ENCODE peak calls at places on chromosomes 2 and 18, in seven cellular contexts. E, F, V, R, O, B and D are unnamed samples.

GRCh38 chr2:71526975-71527374 is 73.6 kb downstream of the DYSF start:
- DNase-seq in E (no peak), F (no peak), V (no peak), R (no peak), O (no peak), B (no peak), D (no peak)

GRCh38 chr2:239827511-239827865 is 197.7 kb downstream of the NDUFA10 start:
- DNase-seq in E (no peak), F (no peak), V (peak), R (no peak), O (peak), B (no peak), D (no peak)

GRCh38 chr2:212538156-212539144 is at the start of gene ERBB4:
- DNase-seq in E (no peak), F (peak), V (peak), R (no peak), O (no peak), B (no peak), D (peak)

GRCh38 chr2:68465081-68465916 is 1.8 kb downstream of the FBXO48 start:
- DNase-seq in E (no peak), F (no peak), V (no peak), R (no peak), O (no peak), B (no peak), D (peak)

GRCh38 chr2:203878060-203878459 is 10.5 kb downstream of the CTLA4 start:
- DNase-seq in E (no peak), F (no peak), V (no peak), R (no peak), O (no peak), B (no peak), D (no peak)

GRCh38 chr2:228131833-228132232 is 49.7 kb downstream of the SPHKAP start:
- DNase-seq in E (no peak), F (no peak), V (no peak), R (no peak), O (no peak), B (no peak), D (no peak)

GRCh38 chr18:7789853-7790552 is 222.9 kb downstream of the PTPRM start:
- DNase-seq in E (no peak), F (peak), V (no peak), R (peak), O (no peak), B (no peak), D (peak)

GRCh38 chr18:21904856-21905255 is 164.3 kb downstream of the MIB1 start:
- DNase-seq in E (no peak), F (no peak), V (no peak), R (no peak), O (peak), B (peak), D (no peak)

GRCh38 chr2:220077488-220077887 is 450.1 kb downstream of the SLC4A3 start:
- DNase-seq in E (no peak), F (no peak), V (no peak), R (peak), O (no peak), B (peak), D (peak)

GRCh38 chr2:28096421-28096820 is 205.9 kb downstream of the BABAM2 start:
- DNase-seq in E (no peak), F (no peak), V (no peak), R (no peak), O (no peak), B (no peak), D (no peak)

GRCh38 chr18:55236150-55236931 is 277.1 kb upstream of the CCDC68 start:
- DNase-seq in E (no peak), F (no peak), V (peak), R (no peak), O (no peak), B (peak), D (no peak)

GRCh38 chr2:226742346-226742745 is 57.3 kb downstream of the IRS1 start:
- DNase-seq in E (no peak), F (no peak), V (peak), R (no peak), O (peak), B (peak), D (no peak)

GRCh38 chr2:53247986-53248735 is 519.4 kb upstream of the CHAC2 start:
- DNase-seq in E (no peak), F (no peak), V (no peak), R (no peak), O (no peak), B (no peak), D (no peak)

GRCh38 chr2:42510930-42511271 is 17.1 kb upstream of the KCNG3 start:
- DNase-seq in E (no peak), F (no peak), V (no peak), R (no peak), O (no peak), B (no peak), D (no peak)

GRCh38 chr2:175039031-175039430 is 33.9 kb upstream of the CHN1 start:
- DNase-seq in E (no peak), F (no peak), V (no peak), R (no peak), O (no peak), B (no peak), D (no peak)

GRCh38 chr2:9590635-9591034 is 35.0 kb upstream of the ADAM17 start:
- DNase-seq in E (no peak), F (no peak), V (no peak), R (no peak), O (no peak), B (no peak), D (peak)

GRCh38 chr2:64406407-64406774 is 47.6 kb upstream of the LGALSL start:
- DNase-seq in E (no peak), F (no peak), V (peak), R (no peak), O (no peak), B (no peak), D (no peak)

GRCh38 chr2:35297403-35297802 is 1058.2 kb upstream of the CRIM1 start:
- DNase-seq in E (no peak), F (no peak), V (no peak), R (no peak), O (no peak), B (no peak), D (no peak)

GRCh38 chr18:21672868-21673267 is 31.7 kb downstream of the ABHD3 start:
- DNase-seq in E (peak), F (peak), V (peak), R (no peak), O (no peak), B (no peak), D (peak)

GRCh38 chr2:54899576-54900200 is 150.6 kb downstream of the RTN4 start:
- DNase-seq in E (no peak), F (no peak), V (no peak), R (peak), O (peak), B (no peak), D (peak)

GRCh38 chr2:199581935-199582336 is 124.2 kb upstream of the SATB2 start:
- DNase-seq in E (no peak), F (no peak), V (no peak), R (no peak), O (no peak), B (no peak), D (no peak)

GRCh38 chr2:96819101-96819875 is 3.2 kb downstream of the CNNM3 start:
- DNase-seq in E (no peak), F (no peak), V (peak), R (no peak), O (no peak), B (no peak), D (no peak)

GRCh38 chr2:113677327-113677726 is 50.3 kb downstream of the RABL2A start:
- DNase-seq in E (no peak), F (no peak), V (no peak), R (no peak), O (no peak), B (no peak), D (no peak)

GRCh38 chr18:44579028-44579692 is 101.5 kb upstream of the SETBP1 start:
- DNase-seq in E (no peak), F (peak), V (no peak), R (no peak), O (no peak), B (no peak), D (peak)

GRCh38 chr2:8004250-8004681 is 677.6 kb upstream of the ID2 start:
- DNase-seq in E (no peak), F (no peak), V (no peak), R (peak), O (peak), B (peak), D (peak)

GRCh38 chr2:136134126-136134525 is 16.2 kb upstream of the CXCR4 start:
- DNase-seq in E (no peak), F (no peak), V (no peak), R (no peak), O (no peak), B (no peak), D (no peak)

GRCh38 chr2:73243884-73244570 is 9.9 kb downstream of the CCT7 start:
- DNase-seq in E (peak), F (peak), V (no peak), R (peak), O (no peak), B (no peak), D (peak)

GRCh38 chr2:196239622-196240587 is 68.5 kb upstream of the STK17B start:
- DNase-seq in E (no peak), F (no peak), V (peak), R (no peak), O (peak), B (peak), D (peak)

GRCh38 chr18:69655816-69656215 is 255.1 kb downstream of the DOK6 start:
- DNase-seq in E (no peak), F (no peak), V (no peak), R (no peak), O (no peak), B (no peak), D (no peak)

GRCh38 chr18:59549797-59550516 is 147.3 kb downstream of the CCBE1 start:
- DNase-seq in E (no peak), F (no peak), V (peak), R (no peak), O (no peak), B (no peak), D (no peak)

GRCh38 chr2:12074884-12075217 is 328.4 kb downstream of the LPIN1 start:
- DNase-seq in E (no peak), F (no peak), V (no peak), R (no peak), O (no peak), B (no peak), D (no peak)
- TF ChIP-seq CTCF in E (no peak), F (no peak), V (no peak), R (no peak), O (no peak), B (no peak), D (no peak)

GRCh38 chr18:3499498-3499897 is 49.5 kb downstream of the TGIF1 start:
- DNase-seq in E (no peak), F (no peak), V (no peak), R (no peak), O (no peak), B (no peak), D (no peak)
- H3K4me3 ChIP-seq in E (peak), F (peak), V (peak), R (peak), O (no peak), B (peak), D (peak)

GRCh38 chr2:60534034-60534393 is 19.4 kb downstream of the BCL11A start:
- DNase-seq in E (no peak), F (no peak), V (no peak), R (no peak), O (no peak), B (no peak), D (no peak)
- TF ChIP-seq CTCF in E (no peak), F (peak), V (no peak), R (no peak), O (no peak), B (no peak), D (peak)

DNA sequence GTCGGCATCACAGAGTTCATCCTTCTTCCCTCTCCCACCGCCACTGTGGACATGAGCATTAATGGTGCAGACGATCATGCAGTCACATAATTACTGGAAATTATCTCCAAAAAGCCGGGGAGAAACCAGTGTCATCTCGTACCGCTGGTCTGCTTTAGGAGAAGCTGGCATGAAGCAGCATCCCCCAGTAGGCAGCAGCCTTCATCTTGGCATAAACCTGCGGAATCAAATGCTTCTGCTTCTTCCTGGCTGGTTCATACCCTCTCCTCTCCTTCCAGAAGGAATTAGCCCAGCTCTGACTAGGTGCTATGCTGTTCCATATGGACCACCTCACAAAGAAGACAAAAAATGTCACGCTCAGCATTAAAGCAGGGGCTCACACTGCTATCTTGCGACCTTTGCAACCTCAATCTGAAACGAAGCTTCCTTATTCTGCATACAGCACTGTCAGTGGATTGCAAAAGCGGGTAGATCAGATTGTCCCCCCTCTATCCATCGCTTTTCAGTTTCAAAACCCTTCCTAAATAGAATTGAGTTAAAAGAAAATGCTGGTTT is 211.9 kb upstream of the ZNF521 start:
- DNase-seq in E (no peak), F (no peak), V (no peak), R (no peak), O (no peak), B (no peak), D (no peak)
- H3K4me3 ChIP-seq in E (no peak), F (no peak), V (no peak), R (no peak), O (no peak), B (no peak), D (no peak)

GRCh38 chr2:14082640-14083039 is 549.9 kb upstream of the LRATD1 start:
- DNase-seq in E (peak), F (no peak), V (no peak), R (no peak), O (no peak), B (no peak), D (no peak)
- TF ChIP-seq CTCF in E (no peak), F (no peak), V (no peak), R (no peak), O (no peak), B (no peak), D (no peak)